ENCODE peak calls at places on chromosomes 12 and 14, in five cellular contexts. J is GM23338, P is IMR-90, N is OCI-LY7, I is H9. G is an unnamed sample.

GRCh38 chr12:21324551-21324950 is 10.2 kb downstream of the SLCO1A2 start:
- DNase-seq in P (no peak), I (peak; percentile 39), N (no peak), J (peak; percentile 86), G (no peak)

GRCh38 chr14:52602131-52602530 is 49.5 kb downstream of the GPR137C start:
- DNase-seq in J (no peak), N (no peak), I (no peak), P (no peak), G (no peak)

GRCh38 chr12:7374423-7375144 is 69.4 kb downstream of the CD163L1 start:
- DNase-seq in J (peak; percentile 91), P (peak; percentile 6), I (peak; percentile 87), N (peak; percentile 27), G (peak; percentile 60)

GRCh38 chr12:17992002-17992656 is 97.9 kb downstream of the RERGL start:
- DNase-seq in J (peak; percentile 72), I (no peak), P (peak; percentile 7), N (peak; percentile 50), G (no peak)

GRCh38 chr12:64016521-64016920 is 172.0 kb downstream of the SRGAP1 start:
- DNase-seq in I (no peak), N (no peak), J (no peak), P (no peak), G (no peak)

GRCh38 chr12:82688035-82688501 is 1.4 kb downstream of the TMTC2 start:
- DNase-seq in I (no peak), J (no peak), P (no peak), N (peak; percentile 44), G (no peak)

GRCh38 chr14:64444984-64445845 is 20.1 kb upstream of the AKAP5 start:
- DNase-seq in P (peak; percentile 77), J (no peak), N (no peak), I (no peak), G (no peak)

GRCh38 chr12:58148405-58148804 is 207.0 kb downstream of the ATP23 start:
- DNase-seq in P (peak; percentile 49), J (no peak), N (no peak), I (no peak), G (peak; percentile 85)

GRCh38 chr12:127174881-127175280 is 1092.1 kb upstream of the TMEM132C start:
- DNase-seq in J (no peak), I (no peak), P (no peak), N (no peak), G (no peak)

GRCh38 chr12:115507951-115508722 is 769.4 kb downstream of the MED13L start:
- DNase-seq in N (no peak), J (peak; percentile 95), I (peak; percentile 97), P (no peak), G (no peak)

DNA sequence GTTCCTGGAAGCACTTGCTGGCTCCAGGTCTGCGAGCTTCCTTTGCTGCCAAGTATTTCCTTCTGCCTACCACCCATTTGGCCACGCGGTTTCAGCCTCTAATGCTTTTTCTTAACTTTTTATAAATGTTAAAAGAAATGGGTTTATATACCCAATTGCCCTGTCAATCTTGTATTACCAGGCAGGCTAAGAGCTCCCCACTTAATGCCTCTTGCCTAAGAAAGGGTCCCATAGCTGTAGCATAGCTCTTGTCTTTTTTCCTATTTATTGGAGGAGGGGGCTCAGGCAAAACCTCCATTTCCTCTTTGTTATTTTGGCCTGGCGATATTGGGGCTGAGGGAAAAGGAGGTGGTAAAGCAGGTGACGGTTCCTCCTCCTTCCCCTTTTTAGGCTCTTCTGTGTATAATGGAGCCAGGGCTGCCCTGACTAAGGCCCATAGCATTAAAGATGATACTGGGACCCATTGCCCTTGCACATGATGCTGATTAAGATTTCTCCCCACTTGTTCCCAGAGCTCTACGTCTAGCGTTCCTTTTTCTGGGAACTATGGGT is 21.6 kb upstream of the BLTP3B start:
- DNase-seq in P (no peak), I (no peak), N (no peak), J (no peak), G (no peak)
- H2AFZ ChIP-seq in P (peak overlapping the region; percentile 53), I (no peak overlapping the region), N (no peak overlapping the region), J (no peak overlapping the region), G (peak overlapping the region; percentile 80)

GRCh38 chr14:35352274-35353233 is 52.0 kb downstream of the NFKBIA start:
- DNase-seq in N (no peak), P (no peak), J (no peak), I (no peak), G (no peak)

GRCh38 chr14:35351897-35352273 is 52.7 kb downstream of the NFKBIA start:
- DNase-seq in I (no peak), P (no peak), N (no peak), J (no peak), G (no peak)

GRCh38 chr14:35349966-35350365 is 54.6 kb downstream of the NFKBIA start:
- DNase-seq in J (no peak), N (no peak), I (no peak), P (no peak), G (no peak)

GRCh38 chr14:35349496-35349895 is 55.1 kb downstream of the NFKBIA start:
- DNase-seq in J (no peak), P (no peak), I (no peak), N (no peak), G (no peak)

DNA sequence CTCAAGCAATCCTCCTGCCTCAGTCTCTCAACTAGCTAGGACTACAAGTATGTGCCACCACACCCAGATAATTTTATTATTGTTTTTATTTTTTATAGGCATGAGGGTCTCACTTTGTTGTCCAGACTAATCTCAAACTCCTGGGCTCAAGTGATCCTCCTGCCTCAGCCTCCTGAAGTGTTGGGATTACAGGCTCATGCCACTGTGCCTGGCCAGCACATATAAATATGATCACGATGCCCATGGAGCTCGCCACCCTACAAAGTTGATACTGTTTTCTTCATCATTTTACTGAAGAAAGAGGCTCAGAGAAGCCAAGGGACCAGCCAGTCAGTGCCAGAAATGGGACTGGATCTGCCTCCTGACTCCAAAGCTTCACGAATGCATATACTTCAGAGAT is 53.1 kb downstream of the NFKBIA start:
- DNase-seq in J (no peak), N (no peak), I (no peak), P (no peak), G (no peak)
- H2AFZ ChIP-seq in J (peak overlapping the region; percentile 95), N (no peak overlapping the region), I (no peak overlapping the region), P (no peak overlapping the region), G (no peak overlapping the region)

DNA sequence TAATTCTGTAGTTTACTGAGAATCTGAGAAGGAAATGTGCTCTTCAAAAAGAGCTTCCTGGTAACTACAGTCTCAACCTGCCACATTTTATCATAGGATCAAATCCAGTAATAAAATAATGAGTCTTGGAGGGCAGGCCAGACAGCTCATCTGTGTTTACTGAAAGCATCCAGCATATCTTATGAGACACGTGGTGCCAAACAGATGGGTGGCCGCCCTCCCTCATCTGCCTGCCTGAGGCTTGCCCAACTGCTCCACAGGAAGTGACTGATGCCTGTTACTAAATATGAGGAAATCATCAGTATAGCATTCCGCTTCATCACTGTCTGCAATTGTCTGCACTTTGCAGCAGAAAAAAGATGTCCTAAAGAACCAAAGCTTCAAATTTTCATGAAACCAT is 13.5 kb downstream of the DHRS7 start:
- DNase-seq in N (peak; percentile 78), J (no peak), P (peak; percentile 92), I (no peak), G (peak; percentile 70)
- H2AFZ ChIP-seq in N (peak overlapping the region; percentile 34), J (no peak overlapping the region), P (no peak overlapping the region), I (no peak overlapping the region), G (no peak overlapping the region)

GRCh38 chr14:89037065-89037464 is 212.6 kb downstream of the TTC8 start:
- DNase-seq in P (no peak), I (no peak), N (no peak), J (no peak), G (no peak)

GRCh38 chr14:89042021-89042420 is 217.6 kb downstream of the TTC8 start:
- DNase-seq in P (no peak), I (no peak), J (no peak), N (no peak), G (no peak)

GRCh38 chr14:89041245-89041585 is 216.8 kb downstream of the TTC8 start:
- DNase-seq in N (no peak), I (no peak), J (no peak), P (no peak), G (no peak)

GRCh38 chr14:89040438-89041244 is 216.2 kb downstream of the TTC8 start:
- DNase-seq in J (peak; percentile 95), I (peak; percentile 90), N (peak; percentile 69), P (peak; percentile 86), G (peak; percentile 52)

GRCh38 chr14:89040080-89040437 is 215.6 kb downstream of the TTC8 start:
- DNase-seq in I (no peak), J (no peak), P (no peak), N (no peak), G (no peak)
- H2AFZ ChIP-seq in I (no peak overlapping the region), J (peak overlapping the region; percentile 57), P (peak overlapping the region; percentile 88), N (no peak overlapping the region), G (no peak overlapping the region)

GRCh38 chr14:73739899-73740685 is 25.9 kb upstream of the PNMA1 start:
- DNase-seq in I (peak; percentile 16), J (no peak), N (no peak), P (no peak), G (no peak)
- H2AFZ ChIP-seq in I (no peak overlapping the region), J (no peak overlapping the region), N (no peak overlapping the region), P (peak overlapping the region; percentile 18), G (no peak overlapping the region)

GRCh38 chr12:131786331-131786730 is 41.9 kb upstream of the MMP17 start:
- DNase-seq in J (no peak), N (no peak), I (no peak), P (no peak), G (no peak)

GRCh38 chr12:131787143-131787660 is 41.0 kb upstream of the MMP17 start:
- DNase-seq in J (no peak), I (no peak), P (no peak), N (no peak), G (no peak)

GRCh38 chr12:131785763-131786330 is 42.3 kb upstream of the MMP17 start:
- DNase-seq in J (no peak), P (no peak), I (no peak), N (no peak), G (no peak)

GRCh38 chr12:131789638-131790037 is 38.6 kb upstream of the MMP17 start:
- DNase-seq in N (no peak), I (no peak), J (no peak), P (no peak), G (no peak)

GRCh38 chr12:131788070-131788469 is 40.1 kb upstream of the MMP17 start:
- DNase-seq in N (no peak), I (no peak), J (no peak), P (no peak), G (no peak)
- H2AFZ ChIP-seq in N (no peak overlapping the region), I (no peak overlapping the region), J (no peak overlapping the region), P (no peak overlapping the region), G (no peak overlapping the region)

DNA sequence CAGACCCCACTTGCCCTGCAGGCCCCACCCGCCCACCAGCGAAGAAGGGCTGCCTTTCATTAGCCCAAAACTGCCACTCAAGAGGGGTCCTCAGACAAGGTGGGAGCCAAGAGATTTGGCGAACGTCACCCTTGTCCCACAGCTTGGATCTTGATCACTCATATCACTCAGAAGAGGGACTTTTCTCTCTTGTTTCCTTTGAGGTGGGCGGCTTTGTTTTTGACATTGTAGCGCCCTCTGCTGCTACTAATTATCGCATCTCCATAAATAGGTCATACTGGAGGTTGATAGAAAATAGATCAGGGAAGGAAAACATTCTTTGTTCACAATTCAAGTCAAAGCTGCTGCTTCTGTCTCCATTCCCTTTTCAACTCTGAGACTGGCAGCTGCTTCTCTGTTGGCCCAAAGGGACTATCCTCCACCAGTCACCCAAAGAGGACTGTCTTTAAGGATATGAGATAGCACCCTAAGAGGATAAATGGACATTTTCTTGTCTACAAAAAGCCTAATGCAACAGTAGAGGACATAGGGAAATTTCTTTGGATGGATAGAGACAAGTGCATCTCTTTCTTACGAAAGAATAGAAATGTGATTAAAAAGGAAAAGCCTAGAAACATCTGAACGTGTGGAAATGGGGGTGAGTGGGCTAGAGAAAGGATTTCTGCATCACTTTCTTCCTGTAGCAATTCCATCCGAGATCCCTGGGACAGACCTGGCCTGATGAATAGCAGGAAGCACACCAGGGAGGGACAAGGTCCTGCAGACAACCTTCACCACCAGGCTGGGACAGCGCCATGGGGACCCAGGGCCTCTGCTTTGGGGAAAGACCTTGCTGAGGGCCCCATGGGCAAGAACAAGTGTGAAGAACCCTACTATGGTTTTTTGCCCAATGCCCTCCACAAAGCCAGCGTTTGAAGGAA is 115.8 kb downstream of the DAD1 start:
- DNase-seq in I (peak; percentile 57), N (peak; percentile 89), P (peak; percentile 25), J (peak; percentile 82), G (no peak)
- H2AFZ ChIP-seq in I (no peak overlapping the region), N (peak overlapping the region; percentile 43), P (no peak overlapping the region), J (peak overlapping the region; percentile 85), G (no peak overlapping the region)